ENCODE peak calls at places on chromosome 7, in five cellular contexts. One of them, this sample, is unnamed.

GRCh38 chr7:1669954-1670893 is at the start of gene ELFN1:
- DNase-seq in HepG2: no peak
- DNase-seq in NT2/D1: peak; percentile 82
- DNase-seq in HEK293T: peak; percentile 58
- DNase-seq in H1: peak; percentile 82
- DNase-seq in this sample: no peak

GRCh38 chr7:132709971-132710567 is 133.8 kb upstream of the PLXNA4 start:
- DNase-seq in HepG2: peak; percentile 10
- DNase-seq in NT2/D1: no peak
- DNase-seq in HEK293T: peak; percentile 27
- DNase-seq in H1: peak; percentile 63
- DNase-seq in this sample: no peak

GRCh38 chr7:6435486-6436384 is 12.0 kb downstream of the DAGLB start:
- DNase-seq in HepG2: peak; percentile 50
- DNase-seq in NT2/D1: peak; percentile 70
- DNase-seq in HEK293T: peak; percentile 88
- DNase-seq in H1: peak; percentile 95
- DNase-seq in this sample: peak; percentile 54

GRCh38 chr7:9709211-9709610 is 1264.5 kb upstream of the PHF14 start:
- DNase-seq in HepG2: no peak
- DNase-seq in NT2/D1: no peak
- DNase-seq in HEK293T: no peak
- DNase-seq in H1: no peak
- DNase-seq in this sample: no peak

GRCh38 chr7:140990193-140990962 is 24.4 kb downstream of the MRPS33 start:
- DNase-seq in HepG2: no peak
- DNase-seq in NT2/D1: no peak
- DNase-seq in HEK293T: no peak
- DNase-seq in H1: no peak
- DNase-seq in this sample: no peak

GRCh38 chr7:74217455-74218342 is 7.9 kb downstream of the LAT2 start:
- DNase-seq in HepG2: no peak
- DNase-seq in NT2/D1: no peak
- DNase-seq in HEK293T: no peak
- DNase-seq in H1: no peak
- DNase-seq in this sample: peak; percentile 81

GRCh38 chr7:39592586-39592985 is 26.4 kb downstream of the YAE1 start:
- DNase-seq in HepG2: no peak
- DNase-seq in NT2/D1: no peak
- DNase-seq in HEK293T: no peak
- DNase-seq in H1: no peak
- DNase-seq in this sample: no peak

GRCh38 chr7:8217200-8218068 is 44.5 kb downstream of the ICA1 start:
- DNase-seq in HepG2: peak; percentile 51
- DNase-seq in NT2/D1: peak; percentile 70
- DNase-seq in HEK293T: peak; percentile 35
- DNase-seq in H1: no peak
- DNase-seq in this sample: peak; percentile 43

GRCh38 chr7:77885155-77885554 is 86.6 kb downstream of the PHTF2 start:
- DNase-seq in HepG2: no peak
- DNase-seq in NT2/D1: no peak
- DNase-seq in HEK293T: no peak
- DNase-seq in H1: no peak
- DNase-seq in this sample: no peak

GRCh38 chr7:155917836-155918385 is 105.6 kb upstream of the SHH start:
- DNase-seq in HepG2: no peak
- DNase-seq in NT2/D1: no peak
- DNase-seq in HEK293T: no peak
- DNase-seq in H1: no peak
- DNase-seq in this sample: no peak

GRCh38 chr7:14835399-14835798 is 67.2 kb downstream of the DGKB start:
- DNase-seq in HepG2: no peak
- DNase-seq in NT2/D1: no peak
- DNase-seq in HEK293T: no peak
- DNase-seq in H1: no peak
- DNase-seq in this sample: no peak

GRCh38 chr7:25823571-25823970 is 328.4 kb upstream of the NFE2L3 start:
- DNase-seq in HepG2: no peak
- DNase-seq in NT2/D1: no peak
- DNase-seq in HEK293T: no peak
- DNase-seq in H1: no peak
- DNase-seq in this sample: no peak

GRCh38 chr7:142587578-142588191 is 161.6 kb upstream of the PRSS1 start:
- DNase-seq in HepG2: peak; percentile 60
- DNase-seq in NT2/D1: no peak
- DNase-seq in HEK293T: peak; percentile 74
- DNase-seq in H1: no peak
- DNase-seq in this sample: peak; percentile 15

GRCh38 chr7:121697731-121698396 is 175.1 kb upstream of the PTPRZ1 start:
- DNase-seq in HepG2: no peak
- DNase-seq in NT2/D1: no peak
- DNase-seq in HEK293T: no peak
- DNase-seq in H1: no peak
- DNase-seq in this sample: no peak

GRCh38 chr7:100190059-100190711 is 12.5 kb downstream of the STAG3 start:
- DNase-seq in HepG2: peak; percentile 41
- DNase-seq in NT2/D1: no peak
- DNase-seq in HEK293T: no peak
- DNase-seq in H1: no peak
- DNase-seq in this sample: no peak

GRCh38 chr7:2037301-2037804 is 195.4 kb downstream of the MAD1L1 start:
- DNase-seq in HepG2: no peak
- DNase-seq in NT2/D1: no peak
- DNase-seq in HEK293T: no peak
- DNase-seq in H1: no peak
- DNase-seq in this sample: no peak

GRCh38 chr7:108129018-108129965 is 869 bp downstream of the LAMB4 start:
- DNase-seq in HepG2: no peak
- DNase-seq in NT2/D1: no peak
- DNase-seq in HEK293T: no peak
- DNase-seq in H1: no peak
- DNase-seq in this sample: no peak

GRCh38 chr7:108124820-108125219 is 5.3 kb downstream of the LAMB4 start:
- DNase-seq in HepG2: no peak
- DNase-seq in NT2/D1: no peak
- DNase-seq in HEK293T: no peak
- DNase-seq in H1: no peak
- DNase-seq in this sample: no peak

GRCh38 chr7:108128514-108128913 is 1.6 kb downstream of the LAMB4 start:
- DNase-seq in HepG2: no peak
- DNase-seq in NT2/D1: no peak
- DNase-seq in HEK293T: no peak
- DNase-seq in H1: no peak
- DNase-seq in this sample: no peak

GRCh38 chr7:108130261-108130660 is at the start of gene LAMB4:
- DNase-seq in HepG2: no peak
- DNase-seq in NT2/D1: no peak
- DNase-seq in HEK293T: no peak
- DNase-seq in H1: no peak
- DNase-seq in this sample: no peak

DNA sequence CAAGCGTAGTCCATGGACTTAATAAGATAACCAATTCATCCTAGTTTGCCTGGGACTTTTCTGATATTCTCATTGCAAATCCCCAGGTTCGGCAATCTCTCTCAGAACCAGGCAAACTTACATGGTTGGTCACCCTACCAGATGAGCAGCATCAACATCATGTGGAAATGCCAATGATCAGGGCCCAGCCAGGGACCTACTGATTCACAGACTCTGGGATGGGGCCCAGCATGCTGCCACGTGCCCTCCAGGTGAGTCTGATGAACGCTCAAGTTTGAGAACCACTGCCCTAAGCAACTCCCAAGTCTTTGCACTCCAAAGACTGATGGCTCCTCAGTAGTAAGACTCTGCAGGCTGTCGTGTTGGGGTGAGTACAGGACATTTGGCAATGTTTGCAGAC is 2.7 kb downstream of the LAMB4 start:
- DNase-seq in HepG2: no peak
- DNase-seq in NT2/D1: no peak
- DNase-seq in HEK293T: no peak
- DNase-seq in H1: no peak
- DNase-seq in this sample: no peak
- TF ChIP-seq SUZ12 in HepG2: no peak
- TF ChIP-seq SUZ12 in NT2/D1: no peak
- TF ChIP-seq SUZ12 in HEK293T: no peak
- TF ChIP-seq SUZ12 in H1: no peak
- TF ChIP-seq SUZ12 in this sample: no peak

GRCh38 chr7:34058791-34059550 is 153.6 kb downstream of the BMPER start:
- DNase-seq in HepG2: no peak
- DNase-seq in NT2/D1: no peak
- DNase-seq in HEK293T: no peak
- DNase-seq in H1: no peak
- DNase-seq in this sample: no peak
- TF ChIP-seq SUZ12 in HepG2: no peak
- TF ChIP-seq SUZ12 in NT2/D1: no peak
- TF ChIP-seq SUZ12 in HEK293T: no peak
- TF ChIP-seq SUZ12 in H1: no peak
- TF ChIP-seq SUZ12 in this sample: no peak

GRCh38 chr7:36281945-36282727 is 107.5 kb upstream of the ANLN start:
- DNase-seq in HepG2: no peak
- DNase-seq in NT2/D1: no peak
- DNase-seq in HEK293T: no peak
- DNase-seq in H1: no peak
- DNase-seq in this sample: no peak

GRCh38 chr7:36284470-36284869 is 105.2 kb upstream of the ANLN start:
- DNase-seq in HepG2: no peak
- DNase-seq in NT2/D1: no peak
- DNase-seq in HEK293T: no peak
- DNase-seq in H1: peak; percentile 53
- DNase-seq in this sample: no peak

GRCh38 chr7:36283171-36283570 is 106.5 kb upstream of the ANLN start:
- DNase-seq in HepG2: no peak
- DNase-seq in NT2/D1: no peak
- DNase-seq in HEK293T: no peak
- DNase-seq in H1: no peak
- DNase-seq in this sample: no peak

GRCh38 chr7:36285276-36285675 is 104.4 kb upstream of the ANLN start:
- DNase-seq in HepG2: no peak
- DNase-seq in NT2/D1: no peak
- DNase-seq in HEK293T: no peak
- DNase-seq in H1: no peak
- DNase-seq in this sample: no peak

GRCh38 chr7:36283711-36284130 is 105.9 kb upstream of the ANLN start:
- DNase-seq in HepG2: no peak
- DNase-seq in NT2/D1: no peak
- DNase-seq in HEK293T: no peak
- DNase-seq in H1: no peak
- DNase-seq in this sample: no peak
- TF ChIP-seq SUZ12 in HepG2: no peak
- TF ChIP-seq SUZ12 in NT2/D1: no peak
- TF ChIP-seq SUZ12 in HEK293T: no peak
- TF ChIP-seq SUZ12 in H1: no peak
- TF ChIP-seq SUZ12 in this sample: no peak

GRCh38 chr7:19105546-19105945 is 11.9 kb downstream of the TWIST1 start:
- DNase-seq in HepG2: no peak
- DNase-seq in NT2/D1: no peak
- DNase-seq in HEK293T: no peak
- DNase-seq in H1: no peak
- DNase-seq in this sample: no peak
- TF ChIP-seq SUZ12 in HepG2: no peak
- TF ChIP-seq SUZ12 in NT2/D1: no peak
- TF ChIP-seq SUZ12 in HEK293T: no peak
- TF ChIP-seq SUZ12 in H1: no peak
- TF ChIP-seq SUZ12 in this sample: no peak

GRCh38 chr7:476736-477360 is 42.8 kb downstream of the PDGFA start:
- DNase-seq in HepG2: no peak
- DNase-seq in NT2/D1: no peak
- DNase-seq in HEK293T: no peak
- DNase-seq in H1: peak; percentile 39
- DNase-seq in this sample: no peak
- TF ChIP-seq SUZ12 in HepG2: no peak
- TF ChIP-seq SUZ12 in NT2/D1: no peak
- TF ChIP-seq SUZ12 in HEK293T: no peak
- TF ChIP-seq SUZ12 in H1: no peak
- TF ChIP-seq SUZ12 in this sample: no peak